ENCODE peak calls at places on chromosomes 11 and 22, in six cellular contexts. U is body of pancreas; B is HS-5; W is head of caudate nucleus; K is activated CD8-positive, alpha-beta T cell treated with anti-CD3 and anti-CD28 coated beads for 36 hours; E is GM23338. P is an unnamed sample.

GRCh38 chr22:47043835-47044721 is 281.6 kb downstream of the TBC1D22A start:
- DNase-seq in U (peak), B (no peak), W (no peak), K (peak), E (peak), P (peak)

GRCh38 chr22:32018056-32018455 is 25.0 kb upstream of the SLC5A1 start:
- DNase-seq in B (no peak), K (no peak), W (no peak), E (no peak), U (no peak), P (no peak)

GRCh38 chr11:125263268-125263790 is 98.8 kb downstream of the PKNOX2 start:
- DNase-seq in B (peak), K (no peak), W (peak), U (peak), E (peak), P (peak)

GRCh38 chr11:83044958-83045712 is 26.6 kb downstream of the RAB30 start:
- DNase-seq in U (no peak), K (peak), B (peak), E (peak), W (no peak), P (peak)

GRCh38 chr11:21654091-21654490 is 538.8 kb upstream of the ANO5 start:
- DNase-seq in K (no peak), W (no peak), E (no peak), B (no peak), U (no peak), P (no peak)

GRCh38 chr11:134043821-134044420 is 25.0 kb upstream of the JAM3 start:
- DNase-seq in B (no peak), K (no peak), W (no peak), U (no peak), E (no peak), P (no peak)

GRCh38 chr22:46673677-46674236 is 53.6 kb downstream of the GRAMD4 start:
- DNase-seq in W (no peak), E (no peak), U (no peak), B (no peak), K (peak), P (no peak)

GRCh38 chr11:8025816-8026215 is 38.7 kb downstream of the EIF3F start:
- DNase-seq in E (no peak), K (no peak), W (no peak), U (no peak), B (peak), P (no peak)

GRCh38 chr22:29126670-29127069 is 53.8 kb downstream of the KREMEN1 start:
- DNase-seq in U (no peak), K (no peak), W (no peak), E (no peak), B (no peak), P (no peak)

GRCh38 chr11:108693852-108694251 is 29.0 kb downstream of the DDX10 start:
- DNase-seq in U (no peak), E (no peak), W (no peak), B (no peak), K (peak), P (no peak)

GRCh38 chr11:45444796-45445195 is 158.7 kb upstream of the SYT13 start:
- DNase-seq in U (no peak), W (no peak), E (no peak), B (no peak), K (peak), P (no peak)

GRCh38 chr11:81987829-81988472 is 745.7 kb downstream of the FAM181B start:
- DNase-seq in B (no peak), K (no peak), W (no peak), U (peak), E (no peak), P (no peak)

GRCh38 chr11:63556404-63556803 is 6.8 kb downstream of the PLAAT2 start:
- DNase-seq in U (no peak), K (no peak), E (no peak), W (no peak), B (no peak), P (no peak)

GRCh38 chr11:76203131-76203925 is 3.0 kb downstream of the WNT11 start:
- DNase-seq in B (no peak), W (no peak), E (no peak), K (no peak), U (no peak), P (no peak)

GRCh38 chr22:31083923-31084810 is 3.0 kb downstream of the SMTN start:
- DNase-seq in E (no peak), B (no peak), W (no peak), U (no peak), K (no peak), P (no peak)

GRCh38 chr11:1040428-1041148 is 4.1 kb upstream of the MUC6 start:
- DNase-seq in E (no peak), B (no peak), K (no peak), U (peak), W (no peak), P (no peak)

GRCh38 chr11:124823512-124824376 is 23.5 kb upstream of the MSANTD2 start:
- DNase-seq in B (no peak), U (no peak), W (no peak), K (no peak), E (no peak), P (no peak)

GRCh38 chr11:69355346-69355940 is 61.5 kb downstream of the MYEOV start:
- DNase-seq in B (no peak), U (no peak), W (peak), K (no peak), E (no peak), P (no peak)

GRCh38 chr11:82807646-82808045 is 74.0 kb upstream of the FAM181B start:
- DNase-seq in K (no peak), B (no peak), E (no peak), U (no peak), W (no peak), P (no peak)